ENCODE peak calls at places on chromosomes 13 and 19, in eight cellular contexts. One of them, this sample, is unnamed.

GRCh38 chr19:49469828-49470614 is 4.0 kb upstream of the FLT3LG start:
- DNase-seq in H7: peak; percentile 70
- DNase-seq in activated naive CD4-positive, alpha-beta T cell treated with anti-CD3 and anti-CD28 coated beads, Interleukin-2, amount 50 U/mL, for 72 hours: peak; percentile 91
- DNase-seq in stimulated activated CD4-positive, alpha-beta T cell treated with anti-CD3 and anti-CD28 coated beads, Interleukin-15, amount 100 ng/mL, for 48 hours: peak; percentile 54
- DNase-seq in HT1080: no peak
- DNase-seq in choroid plexus epithelial cell: no peak
- DNase-seq in A673: no peak
- DNase-seq in AG10803: no peak
- DNase-seq in this sample: peak; percentile 75

GRCh38 chr19:35710784-35711723 is 6.7 kb downstream of the ZBTB32 start:
- DNase-seq in A673: no peak
- DNase-seq in choroid plexus epithelial cell: no peak
- DNase-seq in HT1080: no peak
- DNase-seq in H7: no peak
- DNase-seq in activated naive CD4-positive, alpha-beta T cell treated with anti-CD3 and anti-CD28 coated beads, Interleukin-2, amount 50 U/mL, for 72 hours: peak; percentile 85
- DNase-seq in stimulated activated CD4-positive, alpha-beta T cell treated with anti-CD3 and anti-CD28 coated beads, Interleukin-15, amount 100 ng/mL, for 48 hours: peak; percentile 65
- DNase-seq in AG10803: no peak
- DNase-seq in this sample: peak; percentile 53

GRCh38 chr19:46416077-46416709 is 2.8 kb upstream of the CCDC8 start:
- DNase-seq in H7: peak; percentile 97
- DNase-seq in activated naive CD4-positive, alpha-beta T cell treated with anti-CD3 and anti-CD28 coated beads, Interleukin-2, amount 50 U/mL, for 72 hours: no peak
- DNase-seq in AG10803: peak; percentile 76
- DNase-seq in HT1080: no peak
- DNase-seq in A673: peak; percentile 94
- DNase-seq in stimulated activated CD4-positive, alpha-beta T cell treated with anti-CD3 and anti-CD28 coated beads, Interleukin-15, amount 100 ng/mL, for 48 hours: no peak
- DNase-seq in choroid plexus epithelial cell: peak; percentile 93
- DNase-seq in this sample: no peak

GRCh38 chr19:54533476-54533875 is 30.8 kb downstream of the LAIR2 start:
- DNase-seq in AG10803: no peak
- DNase-seq in choroid plexus epithelial cell: no peak
- DNase-seq in stimulated activated CD4-positive, alpha-beta T cell treated with anti-CD3 and anti-CD28 coated beads, Interleukin-15, amount 100 ng/mL, for 48 hours: no peak
- DNase-seq in A673: no peak
- DNase-seq in H7: no peak
- DNase-seq in activated naive CD4-positive, alpha-beta T cell treated with anti-CD3 and anti-CD28 coated beads, Interleukin-2, amount 50 U/mL, for 72 hours: no peak
- DNase-seq in HT1080: no peak
- DNase-seq in this sample: no peak

GRCh38 chr13:112889351-112890290 is 79.4 kb upstream of the MCF2L start:
- DNase-seq in activated naive CD4-positive, alpha-beta T cell treated with anti-CD3 and anti-CD28 coated beads, Interleukin-2, amount 50 U/mL, for 72 hours: no peak
- DNase-seq in HT1080: no peak
- DNase-seq in choroid plexus epithelial cell: no peak
- DNase-seq in AG10803: no peak
- DNase-seq in H7: no peak
- DNase-seq in A673: no peak
- DNase-seq in stimulated activated CD4-positive, alpha-beta T cell treated with anti-CD3 and anti-CD28 coated beads, Interleukin-15, amount 100 ng/mL, for 48 hours: no peak
- DNase-seq in this sample: no peak

GRCh38 chr19:50510121-50510670 is 795 bp downstream of the JOSD2 start:
- DNase-seq in A673: no peak
- DNase-seq in activated naive CD4-positive, alpha-beta T cell treated with anti-CD3 and anti-CD28 coated beads, Interleukin-2, amount 50 U/mL, for 72 hours: no peak
- DNase-seq in H7: no peak
- DNase-seq in choroid plexus epithelial cell: peak; percentile 13
- DNase-seq in stimulated activated CD4-positive, alpha-beta T cell treated with anti-CD3 and anti-CD28 coated beads, Interleukin-15, amount 100 ng/mL, for 48 hours: no peak
- DNase-seq in AG10803: no peak
- DNase-seq in HT1080: no peak
- DNase-seq in this sample: no peak

GRCh38 chr13:44783987-44784734 is 205.1 kb downstream of the NUFIP1 start:
- DNase-seq in A673: no peak
- DNase-seq in stimulated activated CD4-positive, alpha-beta T cell treated with anti-CD3 and anti-CD28 coated beads, Interleukin-15, amount 100 ng/mL, for 48 hours: no peak
- DNase-seq in H7: no peak
- DNase-seq in AG10803: no peak
- DNase-seq in choroid plexus epithelial cell: no peak
- DNase-seq in HT1080: no peak
- DNase-seq in activated naive CD4-positive, alpha-beta T cell treated with anti-CD3 and anti-CD28 coated beads, Interleukin-2, amount 50 U/mL, for 72 hours: no peak
- DNase-seq in this sample: no peak

GRCh38 chr19:2540646-2541454 is 64.9 kb downstream of the GADD45B start:
- DNase-seq in choroid plexus epithelial cell: peak; percentile 99
- DNase-seq in activated naive CD4-positive, alpha-beta T cell treated with anti-CD3 and anti-CD28 coated beads, Interleukin-2, amount 50 U/mL, for 72 hours: no peak
- DNase-seq in H7: peak; percentile 93
- DNase-seq in HT1080: peak; percentile 98
- DNase-seq in AG10803: peak; percentile 100
- DNase-seq in A673: peak; percentile 93
- DNase-seq in stimulated activated CD4-positive, alpha-beta T cell treated with anti-CD3 and anti-CD28 coated beads, Interleukin-15, amount 100 ng/mL, for 48 hours: no peak
- DNase-seq in this sample: no peak

GRCh38 chr13:74987124-74987690 is 494.8 kb downstream of the TBC1D4 start:
- DNase-seq in HT1080: no peak
- DNase-seq in activated naive CD4-positive, alpha-beta T cell treated with anti-CD3 and anti-CD28 coated beads, Interleukin-2, amount 50 U/mL, for 72 hours: no peak
- DNase-seq in H7: no peak
- DNase-seq in AG10803: no peak
- DNase-seq in stimulated activated CD4-positive, alpha-beta T cell treated with anti-CD3 and anti-CD28 coated beads, Interleukin-15, amount 100 ng/mL, for 48 hours: no peak
- DNase-seq in A673: no peak
- DNase-seq in choroid plexus epithelial cell: no peak
- DNase-seq in this sample: no peak

This sample was measured in activated B cell treated with CpG ODN at 0.5 μM for 24 hours.